ENCODE peak calls at places on chromosomes 4 and X, in eight cellular contexts. S is cardiac fibroblast, K is mammary epithelial cell, T is tibial nerve, C is GM12865, H is BJ, E is lower leg skin, Z is colonic mucosa. B is an unnamed sample.
A peak's percentile ranks its signal among the peaks of the same experiment; 100 is the strongest.

GRCh38 chrX:81259714-81260395 is 58.0 kb downstream of the SH3BGRL start:
- DNase-seq in S (peak; percentile 62), K (peak; percentile 37), T (no peak), C (no peak), H (no peak), E (no peak), Z (no peak), B (no peak)

GRCh38 chr4:174749091-174749490 is 80.0 kb downstream of the GLRA3 start:
- DNase-seq in S (no peak), K (no peak), T (no peak), C (no peak), H (no peak), E (no peak), Z (no peak), B (no peak)

GRCh38 chr4:81546777-81547176 is 75.1 kb upstream of the RASGEF1B start:
- DNase-seq in S (no peak), K (no peak), T (no peak), C (no peak), H (no peak), E (no peak), Z (no peak), B (no peak)

GRCh38 chrX:140723251-140723650 is 13.7 kb downstream of the LINC00632 start:
- DNase-seq in S (no peak), K (no peak), T (no peak), C (no peak), H (no peak), E (no peak), Z (no peak), B (no peak)

GRCh38 chr4:55979562-55979961 is 30.8 kb downstream of the CEP135 start:
- DNase-seq in S (no peak), K (no peak), T (no peak), C (peak; percentile 10), H (no peak), E (no peak), Z (no peak), B (no peak)

GRCh38 chr4:150491132-150492049 is 90.6 kb upstream of the MAB21L2 start:
- DNase-seq in S (no peak), K (no peak), T (no peak), C (no peak), H (no peak), E (no peak), Z (no peak), B (no peak)

GRCh38 chrX:39652336-39652735 is 445.4 kb downstream of the BCOR start:
- DNase-seq in S (peak; percentile 43), K (no peak), T (peak; percentile 7), C (peak; percentile 55), H (no peak), E (no peak), Z (peak; percentile 27), B (no peak)

GRCh38 chrX:135632353-135632752 is 81.1 kb upstream of the CT45A1 start:
- DNase-seq in S (no peak), K (no peak), T (no peak), C (peak; percentile 53), H (no peak), E (no peak), Z (no peak), B (no peak)

GRCh38 chr4:147740176-147740575 is 8.3 kb downstream of the ARHGAP10 start:
- DNase-seq in S (no peak), K (no peak), T (no peak), C (no peak), H (no peak), E (no peak), Z (no peak), B (no peak)

GRCh38 chrX:16836371-16836770 is 33.8 kb downstream of the RBBP7 start:
- DNase-seq in S (no peak), K (no peak), T (no peak), C (peak; percentile 56), H (no peak), E (no peak), Z (peak; percentile 29), B (no peak)

GRCh38 chr4:183783933-183784622 is 121.0 kb upstream of the STOX2 start:
- DNase-seq in S (peak; percentile 74), K (peak; percentile 33), T (peak; percentile 52), C (no peak), H (no peak), E (no peak), Z (peak; percentile 18), B (no peak)

GRCh38 chrX:123859409-123859827 is 435 bp upstream of the XIAP start:
- DNase-seq in S (no peak), K (no peak), T (peak; percentile 71), C (no peak), H (no peak), E (peak; percentile 92), Z (peak; percentile 79), B (no peak)

GRCh38 chr4:10168151-10168550 is 51.6 kb upstream of the WDR1 start:
- DNase-seq in S (no peak), K (no peak), T (no peak), C (no peak), H (no peak), E (no peak), Z (no peak), B (no peak)

GRCh38 chr4:10167201-10167600 is 50.6 kb upstream of the WDR1 start:
- DNase-seq in S (no peak), K (no peak), T (no peak), C (no peak), H (no peak), E (no peak), Z (no peak), B (no peak)

GRCh38 chr4:10172278-10173038 is 55.9 kb upstream of the WDR1 start:
- DNase-seq in S (peak; percentile 9), K (no peak), T (no peak), C (no peak), H (no peak), E (no peak), Z (no peak), B (no peak)

GRCh38 chr4:10171055-10171454 is 54.5 kb upstream of the WDR1 start:
- DNase-seq in S (no peak), K (peak; percentile 63), T (no peak), C (no peak), H (no peak), E (no peak), Z (peak; percentile 30), B (no peak)

DNA sequence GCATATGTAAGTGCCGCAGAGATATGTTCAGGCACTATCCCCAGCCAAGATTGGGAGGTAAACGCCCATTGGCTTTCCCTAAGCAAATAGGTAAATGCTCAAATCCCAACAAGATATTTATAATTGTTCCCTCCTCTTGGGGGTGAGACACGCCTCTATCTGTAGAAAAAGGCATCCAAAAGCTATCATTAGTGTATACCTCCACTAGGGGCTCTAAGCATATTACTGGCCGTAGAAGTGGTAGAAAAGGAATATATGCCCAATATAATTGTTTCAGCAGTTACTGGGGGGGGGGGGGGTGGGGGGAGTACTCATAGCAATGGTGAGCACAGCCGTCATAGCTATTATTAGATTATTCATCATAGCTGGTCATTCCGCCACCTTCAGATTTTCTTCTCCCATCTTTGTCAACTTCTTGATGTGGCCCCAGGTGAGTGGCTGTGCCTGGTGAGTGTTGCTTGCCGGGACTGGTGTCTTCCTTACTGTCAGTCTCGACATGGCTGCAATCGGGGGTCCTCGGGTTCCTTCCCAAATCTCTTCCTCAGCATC is 53.3 kb upstream of the WDR1 start:
- DNase-seq in S (no peak), K (no peak), T (no peak), C (no peak), H (no peak), E (no peak), Z (no peak), B (no peak)
- TF ChIP-seq CTCF in S (no peak), K (no peak), T (no peak), C (no peak), H (no peak), E (no peak), Z (no peak), B (no peak)

GRCh38 chr4:161704040-161704439 is 459.8 kb downstream of the FSTL5 start:
- DNase-seq in S (no peak), K (no peak), T (no peak), C (no peak), H (no peak), E (no peak), Z (no peak), B (no peak)

GRCh38 chr4:161696957-161697356 is 466.8 kb downstream of the FSTL5 start:
- DNase-seq in S (no peak), K (no peak), T (no peak), C (no peak), H (no peak), E (no peak), Z (no peak), B (no peak)

GRCh38 chr4:161704653-161705052 is 459.1 kb downstream of the FSTL5 start:
- DNase-seq in S (no peak), K (no peak), T (no peak), C (no peak), H (no peak), E (no peak), Z (no peak), B (no peak)

DNA sequence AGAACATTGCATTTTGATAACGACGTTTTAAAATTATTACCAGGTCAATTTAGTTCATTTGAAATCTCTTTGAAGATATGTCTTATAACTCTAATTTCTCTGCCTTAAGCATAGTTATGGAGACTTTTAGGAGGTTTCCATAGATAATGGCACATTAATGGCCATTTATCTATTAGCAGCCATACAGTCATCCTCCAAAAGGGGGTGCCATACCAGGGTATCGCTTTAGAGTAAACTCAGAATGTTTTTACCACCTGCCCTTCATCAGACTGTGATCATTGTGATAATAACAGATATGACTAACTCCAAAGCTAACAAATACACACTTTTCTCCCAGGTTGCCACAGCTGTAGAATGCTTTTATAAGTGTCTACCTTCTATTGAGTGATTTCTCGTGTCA is 461.5 kb downstream of the FSTL5 start:
- DNase-seq in S (no peak), K (no peak), T (no peak), C (peak; percentile 6), H (no peak), E (no peak), Z (no peak), B (no peak)
- TF ChIP-seq CTCF in S (no peak), K (peak; percentile 3), T (no peak), C (peak; percentile 40), H (peak; percentile 17), E (no peak), Z (no peak), B (no peak)

DNA sequence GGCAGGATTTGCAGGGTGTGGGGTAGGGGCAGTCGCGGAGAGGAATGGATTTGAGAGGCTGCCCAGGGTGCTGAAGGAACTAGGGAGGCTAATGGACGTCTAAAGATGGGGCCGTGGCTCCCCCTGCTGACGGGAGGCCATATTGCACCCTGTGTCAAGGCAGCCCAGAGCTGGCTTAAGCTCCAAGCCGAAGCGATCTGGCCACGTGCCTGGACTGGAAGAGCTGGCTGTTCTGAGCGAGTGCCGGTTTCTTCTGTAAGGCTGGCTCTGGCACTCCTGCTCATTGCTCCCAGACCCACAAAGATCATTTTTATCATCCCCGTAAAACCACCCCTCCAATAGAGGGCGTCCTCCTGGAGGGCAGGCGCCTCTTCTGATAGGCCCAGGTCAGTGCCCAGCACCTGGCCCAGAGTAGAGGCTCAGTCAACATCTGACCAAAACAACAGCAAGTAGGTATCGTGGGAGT is 5.6 kb downstream of the PNCK start:
- DNase-seq in S (peak; percentile 77), K (peak; percentile 60), T (peak; percentile 86), C (peak; percentile 61), H (peak; percentile 5), E (peak; percentile 96), Z (peak; percentile 79), B (peak; percentile 35)
- TF ChIP-seq CTCF in S (peak; percentile 76), K (peak; percentile 76), T (peak; percentile 74), C (peak; percentile 59), H (peak; percentile 71), E (no peak), Z (peak; percentile 60), B (peak; percentile 69)

DNA sequence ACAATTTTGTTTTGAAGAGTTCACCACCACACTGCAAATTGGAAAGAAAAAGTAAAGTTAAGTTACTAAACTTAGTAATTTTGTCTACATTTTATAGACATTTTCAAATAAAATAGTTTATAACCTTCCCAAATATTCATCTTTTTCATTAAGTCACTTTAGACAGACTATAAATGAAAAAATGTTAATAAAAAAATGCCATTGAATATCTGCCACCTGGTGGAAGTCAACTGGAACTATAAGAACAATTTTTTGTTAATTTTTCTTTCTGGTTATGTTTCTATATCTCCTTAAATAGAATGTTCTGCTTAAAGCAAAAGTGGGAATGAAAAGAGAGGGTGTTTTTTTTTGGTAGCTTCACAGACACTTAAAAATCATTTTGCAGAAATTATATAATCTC is 534.4 kb upstream of the PCDH10 start:
- DNase-seq in S (peak; percentile 10), K (no peak), T (no peak), C (no peak), H (no peak), E (no peak), Z (no peak), B (no peak)
- TF ChIP-seq CTCF in S (no peak), K (peak; percentile 46), T (no peak), C (no peak), H (peak; percentile 15), E (no peak), Z (no peak), B (no peak)

B was measured in AG09319.